ENCODE peak calls at places on chromosome 3, in five cellular contexts. G is colonic mucosa, S is astrocyte, B is spleen, F is OCI-LY7. Y is an unnamed sample. For H3K4me1, the result is how much of the 10 kb centered on the place peaks cover.

GRCh38 chr3:172357850-172358754 is 90.2 kb downstream of the GHSR start:
- DNase-seq in F (no peak), G (no peak), S (peak), B (no peak), Y (no peak)

GRCh38 chr3:14640734-14641133 is 10.8 kb upstream of the CCDC174 start:
- DNase-seq in F (no peak), B (no peak), S (no peak), G (no peak), Y (no peak)

GRCh38 chr3:187994221-187995085 is 159.5 kb upstream of the LPP start:
- DNase-seq in S (peak), F (no peak), G (no peak), B (no peak), Y (no peak)

GRCh38 chr3:72665701-72666443 is 182.4 kb downstream of the SHQ1 start:
- DNase-seq in F (peak), G (peak), S (no peak), B (peak), Y (no peak)

GRCh38 chr3:120879401-120879800 is 28.6 kb upstream of the STXBP5L start:
- DNase-seq in S (no peak), B (no peak), G (no peak), F (no peak), Y (no peak)

GRCh38 chr3:20574746-20575145 is 388.7 kb upstream of the SGO1 start:
- DNase-seq in F (no peak), G (no peak), B (no peak), S (peak), Y (no peak)

GRCh38 chr3:169657351-169658124 is 6.0 kb downstream of the MECOM start:
- DNase-seq in F (no peak), B (no peak), G (no peak), S (no peak), Y (peak)

GRCh38 chr3:183884097-183884436 is 613 bp downstream of the PARL start:
- DNase-seq in F (peak), B (no peak), G (no peak), S (no peak), Y (no peak)

GRCh38 chr3:120438971-120439370 is 11.8 kb downstream of the FSTL1 start:
- DNase-seq in G (peak), F (no peak), S (peak), B (no peak), Y (no peak)

GRCh38 chr3:148951599-148952361 is 39.6 kb upstream of the GYG1 start:
- DNase-seq in F (no peak), B (no peak), S (no peak), G (no peak), Y (no peak)

GRCh38 chr3:31170932-31171670 is 276.6 kb upstream of the GADL1 start:
- DNase-seq in S (peak), G (no peak), F (no peak), B (no peak), Y (no peak)

GRCh38 chr3:71454513-71455423 is 128.8 kb downstream of the FOXP1 start:
- DNase-seq in B (no peak), S (no peak), G (no peak), F (peak), Y (no peak)

GRCh38 chr3:140552898-140553297 is 125.0 kb upstream of the TRIM42 start:
- DNase-seq in G (no peak), B (no peak), F (no peak), S (peak), Y (no peak)

GRCh38 chr3:179681492-179682263 is 28.8 kb downstream of the USP13 start:
- DNase-seq in B (no peak), G (no peak), S (no peak), F (no peak), Y (no peak)

GRCh38 chr3:30311781-30312180 is 294.6 kb upstream of the TGFBR2 start:
- DNase-seq in B (no peak), S (no peak), G (no peak), F (no peak), Y (no peak)

GRCh38 chr3:127457094-127457475 is 133.4 kb downstream of the TPRA1 start:
- DNase-seq in G (no peak), F (no peak), B (peak), S (peak), Y (peak)

GRCh38 chr3:190605385-190605784 is 91.5 kb downstream of the IL1RAP start:
- DNase-seq in G (no peak), B (no peak), S (no peak), F (no peak), Y (no peak)

GRCh38 chr3:124463234-124463633 is 267.0 kb upstream of the UMPS start:
- DNase-seq in B (no peak), G (no peak), S (no peak), F (no peak), Y (no peak)

GRCh38 chr3:129238945-129239705 is 10.3 kb upstream of the COPG1 start:
- DNase-seq in F (no peak), B (no peak), S (no peak), G (no peak), Y (peak)

GRCh38 chr3:157938154-157938774 is 168.0 kb downstream of the SHOX2 start:
- DNase-seq in S (peak), G (no peak), B (no peak), F (no peak), Y (no peak)

GRCh38 chr3:12400795-12401194 is 83.5 kb upstream of the TSEN2 start:
- DNase-seq in F (no peak), S (peak), G (no peak), B (no peak), Y (no peak)

GRCh38 chr3:84974347-84974746 is 15.6 kb downstream of the CADM2 start:
- DNase-seq in F (no peak), G (no peak), B (no peak), S (no peak), Y (no peak)

GRCh38 chr3:101216710-101217457 is 103.5 kb downstream of the IMPG2 start:
- DNase-seq in S (no peak), F (no peak), B (no peak), G (no peak), Y (no peak)

GRCh38 chr3:25897019-25897418 is 107.1 kb downstream of the OXSM start:
- DNase-seq in G (peak), F (peak), S (no peak), B (no peak), Y (no peak)

GRCh38 chr3:127789051-127789450 is 33.3 kb downstream of the MGLL start:
- DNase-seq in F (no peak), S (no peak), G (no peak), B (peak), Y (no peak)

GRCh38 chr3:179082416-179082815 is 10.8 kb upstream of the ZMAT3 start:
- DNase-seq in G (no peak), S (peak), F (no peak), B (no peak), Y (no peak)

GRCh38 chr3:5197022-5197421 is 9.5 kb downstream of the EDEM1 start:
- DNase-seq in S (peak), B (no peak), F (no peak), G (no peak), Y (no peak)
- H3K4me1 ChIP-seq in S (under half), B (half or more), F (half or more), G (under half), Y (under half)

DNA sequence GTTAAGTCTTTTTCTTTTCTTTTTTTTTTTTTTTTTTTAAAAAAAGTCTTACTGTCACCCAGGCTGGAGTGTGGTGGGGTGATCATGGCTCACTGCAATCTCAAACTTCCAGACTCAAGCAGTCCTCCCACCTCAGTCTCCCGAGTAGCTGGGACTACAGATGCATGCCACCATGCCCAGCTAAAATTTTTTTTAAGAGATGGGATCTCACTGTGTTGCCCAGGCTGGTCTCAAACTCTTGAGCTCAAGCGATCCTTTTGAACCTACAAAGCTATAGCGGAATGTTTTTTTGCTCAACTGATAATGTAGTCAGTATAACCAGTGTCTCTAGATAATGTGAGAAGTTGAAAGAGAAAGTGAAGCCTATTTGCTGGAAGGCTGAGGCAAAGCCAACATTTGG is 3.9 kb upstream of the IGF2BP2 start:
- DNase-seq in B (no peak), G (no peak), S (no peak), F (no peak), Y (no peak)
- H3K4me3 ChIP-seq in B (no peak), G (no peak), S (no peak), F (no peak), Y (no peak)

GRCh38 chr3:17187589-17188184 is 302.9 kb downstream of the PLCL2 start:
- DNase-seq in B (no peak), F (peak), G (no peak), S (no peak), Y (no peak)
- H3K4me1 ChIP-seq in B (under half), F (under half), G (under half), S (under half), Y (under half)

GRCh38 chr3:115709135-115709534 is 85.8 kb downstream of the GAP43 start:
- DNase-seq in F (no peak), S (no peak), G (no peak), B (no peak), Y (no peak)

GRCh38 chr3:115710799-115711198 is 87.5 kb downstream of the GAP43 start:
- DNase-seq in F (no peak), B (no peak), S (peak), G (no peak), Y (no peak)

GRCh38 chr3:115708540-115708939 is 85.2 kb downstream of the GAP43 start:
- DNase-seq in S (no peak), G (no peak), B (no peak), F (no peak), Y (no peak)

GRCh38 chr3:115709931-115710330 is 86.6 kb downstream of the GAP43 start:
- DNase-seq in S (no peak), G (no peak), F (no peak), B (no peak), Y (no peak)

DNA sequence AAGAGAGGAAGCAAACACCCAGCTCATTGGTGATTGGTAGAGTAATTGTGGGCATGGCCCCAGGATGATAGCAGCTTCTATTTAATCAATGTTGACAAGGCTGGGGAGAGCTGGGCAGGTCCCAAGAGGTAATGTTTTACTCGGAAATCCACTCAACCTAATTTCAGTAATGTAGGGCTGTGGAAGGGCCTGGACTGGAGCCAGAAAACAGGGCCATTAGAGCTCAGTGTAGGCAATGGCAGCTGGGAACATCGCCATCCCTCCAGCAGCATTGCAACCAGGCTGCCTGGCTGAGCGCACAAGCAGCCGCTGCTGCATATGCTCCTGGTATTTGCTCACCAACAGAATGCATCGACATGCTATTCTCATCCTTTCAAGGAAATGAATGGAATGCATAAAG is 89.9 kb downstream of the GAP43 start:
- DNase-seq in S (peak), G (no peak), F (no peak), B (no peak), Y (peak)
- H3K4me3 ChIP-seq in S (no peak), G (no peak), F (no peak), B (no peak), Y (no peak)

GRCh38 chr3:46934067-46934466 is 42.5 kb downstream of the CCDC12 start:
- DNase-seq in G (no peak), B (peak), F (no peak), S (no peak), Y (peak)
- H3K4me1 ChIP-seq in G (under half), B (half or more), F (half or more), S (half or more), Y (half or more)

DNA sequence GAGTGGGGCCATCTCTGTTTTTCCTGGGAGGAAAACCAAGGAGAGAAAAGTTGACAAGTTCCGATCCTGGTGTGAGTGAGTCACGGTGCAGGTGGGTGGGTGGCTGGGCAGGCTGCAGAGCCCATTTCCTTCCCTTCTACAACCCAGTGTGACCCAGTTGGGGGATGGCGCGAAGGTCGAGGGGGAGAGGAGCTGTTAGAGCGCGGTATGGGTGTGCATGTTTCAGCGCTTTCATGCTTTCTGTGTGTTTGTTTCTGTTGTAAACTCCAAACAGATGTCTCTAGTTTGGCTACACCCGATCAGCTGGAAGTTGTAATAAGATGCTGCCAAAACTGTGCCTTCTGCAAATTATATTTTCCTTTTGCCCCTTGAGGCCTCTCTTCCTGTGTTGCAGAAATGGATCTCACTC is 3.8 kb downstream of the FAM43A start:
- DNase-seq in F (peak), B (peak), S (no peak), G (no peak), Y (no peak)
- H3K4me3 ChIP-seq in F (peak), B (no peak), S (peak), G (no peak), Y (no peak)

GRCh38 chr3:122213650-122214049 is 30.2 kb downstream of the CASR start:
- DNase-seq in G (no peak), S (no peak), F (no peak), B (no peak), Y (no peak)

GRCh38 chr3:122219242-122219872 is 35.9 kb downstream of the CASR start:
- DNase-seq in G (no peak), B (no peak), S (no peak), F (no peak), Y (no peak)

GRCh38 chr3:122215592-122216298 is 32.3 kb downstream of the CASR start:
- DNase-seq in S (no peak), G (no peak), F (no peak), B (no peak), Y (no peak)

GRCh38 chr3:122214718-122215117 is 31.2 kb downstream of the CASR start:
- DNase-seq in B (no peak), S (no peak), F (no peak), G (no peak), Y (no peak)
- H3K4me1 ChIP-seq in B (under half), S (under half), F (under half), G (under half), Y (under half)

DNA sequence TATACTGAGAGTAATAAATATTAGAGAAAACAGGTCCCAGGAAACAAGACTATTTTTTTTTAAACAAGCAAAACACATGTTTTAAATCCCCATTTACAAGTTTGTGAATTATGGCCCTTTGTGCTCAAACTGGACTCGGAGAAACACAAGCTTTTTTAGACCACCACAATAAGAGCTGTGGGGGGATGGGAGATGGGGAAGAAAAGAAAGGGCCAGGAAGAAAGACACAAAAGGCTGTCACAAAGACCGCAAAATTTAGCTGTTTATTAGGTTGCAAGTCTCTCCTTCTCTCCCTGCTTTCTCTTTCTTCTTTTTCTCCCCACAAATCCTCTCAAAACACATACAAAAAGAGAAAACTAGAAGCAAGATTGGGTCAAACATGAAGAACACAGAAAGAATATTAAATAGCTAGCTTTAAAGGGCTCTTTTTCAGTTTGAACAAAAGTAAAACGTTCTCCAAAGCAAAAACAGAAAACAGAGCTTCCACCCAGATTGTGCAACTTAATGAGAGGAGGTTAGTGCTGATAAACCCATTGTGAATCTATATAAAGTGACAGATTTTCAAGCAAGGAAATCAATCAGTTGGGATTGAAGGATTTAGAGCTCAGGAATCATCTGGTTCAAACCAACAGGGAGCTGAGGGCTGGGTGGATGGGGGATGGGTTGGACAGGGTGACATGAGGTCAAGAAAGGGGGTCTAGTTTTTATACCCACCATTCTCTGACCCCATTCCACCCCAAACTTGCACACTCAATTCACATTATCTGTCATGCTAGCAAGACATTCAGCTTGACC is 87.3 kb downstream of the DHX30 start:
- DNase-seq in F (no peak), B (no peak), G (no peak), S (no peak), Y (no peak)
- H3K4me3 ChIP-seq in F (no peak), B (no peak), G (no peak), S (no peak), Y (no peak)